ENCODE peak calls at places on chromosome 3, in four cellular contexts. O, U, V and M are unnamed samples.
A peak's percentile ranks its signal among the peaks of the same experiment; 100 is the strongest.

GRCh38 chr3:76039431-76039830 is 254.1 kb upstream of the ZNF717 start:
- DNase-seq in O (no peak), V (no peak), U (no peak), M (no peak)

GRCh38 chr3:45580142-45580541 is 14.4 kb upstream of the LIMD1 start:
- DNase-seq in O (no peak), V (no peak), U (no peak), M (no peak)

GRCh38 chr3:4083225-4084015 is 219.7 kb upstream of the SETMAR start:
- DNase-seq in O (no peak), U (no peak), V (no peak), M (no peak)

GRCh38 chr3:122510878-122511481 is 3.8 kb downstream of the KPNA1 start:
- DNase-seq in V (no peak), O (no peak), U (no peak), M (no peak)

GRCh38 chr3:188624384-188624783 is 470.4 kb downstream of the LPP start:
- DNase-seq in V (no peak), O (peak; percentile 33), U (no peak), M (no peak)

GRCh38 chr3:134601539-134602439 is 49.0 kb downstream of the KY start:
- DNase-seq in U (no peak), V (peak; percentile 38), O (no peak), M (no peak)

GRCh38 chr3:41716391-41716910 is 245.5 kb downstream of the ULK4 start:
- DNase-seq in U (no peak), V (no peak), O (no peak), M (no peak)

GRCh38 chr3:5235655-5236054 is 48.1 kb downstream of the EDEM1 start:
- DNase-seq in V (no peak), U (no peak), O (no peak), M (no peak)

GRCh38 chr3:10594915-10595314 is 89.5 kb upstream of the ATP2B2 start:
- DNase-seq in U (peak; percentile 6), O (no peak), V (peak; percentile 92), M (peak; percentile 18)

GRCh38 chr3:126350502-126351085 is 6.6 kb downstream of the KLF15 start:
- DNase-seq in U (no peak), V (no peak), O (no peak), M (no peak)

GRCh38 chr3:56469141-56469540 is 874 bp upstream of the ERC2 start:
- DNase-seq in O (no peak), V (no peak), U (no peak), M (no peak)

GRCh38 chr3:196639517-196640500 is at the start of gene NRROS:
- DNase-seq in O (peak; percentile 65), U (peak; percentile 51), V (peak; percentile 48), M (peak; percentile 66)

GRCh38 chr3:126465928-126466564 is 9.6 kb downstream of the ZXDC start:
- DNase-seq in O (no peak), V (no peak), U (no peak), M (no peak)

GRCh38 chr3:14391033-14391432 is 11.4 kb upstream of the SLC6A6 start:
- DNase-seq in U (no peak), O (no peak), V (no peak), M (no peak)

GRCh38 chr3:187016639-187017345 is 86.5 kb downstream of the ST6GAL1 start:
- DNase-seq in V (no peak), U (no peak), O (no peak), M (no peak)

GRCh38 chr3:52443791-52444687 is 864 bp downstream of the SEMA3G start:
- DNase-seq in V (no peak), U (no peak), O (no peak), M (no peak)

GRCh38 chr3:69084326-69084667 is 440 bp upstream of the ARL6IP5 start:
- DNase-seq in O (peak; percentile 43), U (no peak), V (no peak), M (no peak)

GRCh38 chr3:46831841-46832240 is 31.4 kb downstream of the MYL3 start:
- DNase-seq in U (no peak), O (no peak), V (peak; percentile 1), M (no peak)

GRCh38 chr3:128917291-128917690 is 37.9 kb downstream of the ACAD9 start:
- DNase-seq in V (no peak), U (no peak), O (no peak), M (no peak)

GRCh38 chr3:133943639-133944131 is 48.0 kb upstream of the RAB6B start:
- DNase-seq in O (peak; percentile 50), V (no peak), U (no peak), M (no peak)

GRCh38 chr3:125090649-125091048 is 34.9 kb upstream of the HEG1 start:
- DNase-seq in U (no peak), O (no peak), V (no peak), M (no peak)

GRCh38 chr3:196135693-196136639 is 54.1 kb upstream of the TFRC start:
- DNase-seq in V (no peak), U (no peak), O (no peak), M (no peak)

GRCh38 chr3:54123538-54124196 is 1.3 kb downstream of the CACNA2D3 start:
- DNase-seq in U (no peak), O (no peak), V (peak; percentile 28), M (no peak)

GRCh38 chr3:49378249-49378899 is 20.2 kb upstream of the GPX1 start:
- DNase-seq in V (no peak), O (no peak), U (no peak), M (no peak)

GRCh38 chr3:188516515-188516914 is 362.6 kb downstream of the LPP start:
- DNase-seq in O (no peak), U (no peak), V (no peak), M (no peak)